ENCODE peak calls at places on chromosomes 11 and 22, in five cellular contexts. One of them, this sample, is unnamed.

GRCh38 chr22:48475661-48476345 is 1351.9 kb downstream of the BRD1 start:
- DNase-seq in GM20000: no peak
- DNase-seq in pancreas: peak; percentile 42
- DNase-seq in Calu3: no peak
- DNase-seq in PC-3: no peak
- DNase-seq in this sample: no peak

GRCh38 chr11:76329084-76329648 is 51.8 kb downstream of the THAP12 start:
- DNase-seq in GM20000: no peak
- DNase-seq in Calu3: no peak
- DNase-seq in pancreas: no peak
- DNase-seq in PC-3: no peak
- DNase-seq in this sample: no peak

GRCh38 chr11:27296406-27296994 is 66.5 kb downstream of the CCDC34 start:
- DNase-seq in pancreas: no peak
- DNase-seq in Calu3: peak; percentile 12
- DNase-seq in GM20000: peak; percentile 39
- DNase-seq in PC-3: peak; percentile 74
- DNase-seq in this sample: no peak

GRCh38 chr11:61854966-61855714 is 27.0 kb downstream of the FADS2 start:
- DNase-seq in pancreas: no peak
- DNase-seq in PC-3: no peak
- DNase-seq in GM20000: no peak
- DNase-seq in Calu3: no peak
- DNase-seq in this sample: no peak

GRCh38 chr22:17230239-17230638 is 11.0 kb upstream of the ADA2 start:
- DNase-seq in GM20000: no peak
- DNase-seq in PC-3: no peak
- DNase-seq in Calu3: no peak
- DNase-seq in pancreas: no peak
- DNase-seq in this sample: no peak

GRCh38 chr11:14454861-14455632 is 44.6 kb downstream of the COPB1 start:
- DNase-seq in pancreas: no peak
- DNase-seq in PC-3: peak; percentile 55
- DNase-seq in Calu3: no peak
- DNase-seq in GM20000: peak; percentile 19
- DNase-seq in this sample: no peak

GRCh38 chr11:130383363-130384168 is 44.8 kb downstream of the ADAMTS8 start:
- DNase-seq in Calu3: peak; percentile 14
- DNase-seq in pancreas: no peak
- DNase-seq in GM20000: no peak
- DNase-seq in PC-3: peak; percentile 98
- DNase-seq in this sample: no peak

GRCh38 chr11:92838655-92839334 is 130.7 kb upstream of the MTNR1B start:
- DNase-seq in Calu3: no peak
- DNase-seq in pancreas: no peak
- DNase-seq in PC-3: no peak
- DNase-seq in GM20000: no peak
- DNase-seq in this sample: no peak

GRCh38 chr11:45075519-45075918 is 70.9 kb upstream of the PRDM11 start:
- DNase-seq in PC-3: no peak
- DNase-seq in Calu3: no peak
- DNase-seq in pancreas: no peak
- DNase-seq in GM20000: no peak
- DNase-seq in this sample: no peak

DNA sequence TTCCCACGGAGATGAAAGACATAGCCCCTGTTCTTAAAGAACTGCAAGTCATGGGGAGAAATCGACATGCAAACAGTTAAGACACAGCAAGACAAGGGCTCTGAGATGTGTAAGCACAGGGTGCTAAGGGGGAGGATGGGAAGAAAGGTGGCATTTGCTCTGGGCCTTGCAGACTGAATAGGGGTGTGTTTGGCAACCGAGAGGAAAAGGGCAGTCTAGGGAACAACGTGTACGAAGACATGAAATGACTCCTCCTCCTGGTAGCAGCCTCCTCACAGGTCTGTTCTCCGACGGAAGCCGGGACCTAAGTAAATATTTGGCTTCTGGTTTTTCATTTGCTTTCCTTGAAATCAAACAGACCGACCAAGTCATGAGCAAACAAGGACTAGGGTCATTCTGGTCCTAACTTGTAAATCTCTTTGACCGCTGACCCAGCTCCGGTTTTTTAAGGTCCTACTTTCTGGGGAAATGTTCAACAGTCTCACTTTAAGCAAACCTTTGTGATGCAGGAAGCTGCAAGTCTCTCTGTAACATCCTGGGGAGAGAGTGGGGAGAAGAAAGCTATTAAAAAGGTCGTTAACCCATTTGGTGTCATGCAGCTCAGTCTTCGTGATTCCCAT is 19.7 kb downstream of the NNMT start:
- DNase-seq in Calu3: no peak
- DNase-seq in GM20000: no peak
- DNase-seq in PC-3: peak; percentile 94
- DNase-seq in pancreas: no peak
- DNase-seq in this sample: no peak
- TF ChIP-seq CTCF in Calu3: no peak
- TF ChIP-seq CTCF in GM20000: no peak
- TF ChIP-seq CTCF in PC-3: peak; percentile 9
- TF ChIP-seq CTCF in pancreas: no peak
- TF ChIP-seq CTCF in this sample: no peak

GRCh38 chr11:122711831-122712378 is 56.4 kb downstream of the UBASH3B start:
- DNase-seq in Calu3: no peak
- DNase-seq in pancreas: no peak
- DNase-seq in GM20000: no peak
- DNase-seq in PC-3: peak; percentile 78
- DNase-seq in this sample: no peak
- TF ChIP-seq CTCF in Calu3: no peak
- TF ChIP-seq CTCF in pancreas: no peak
- TF ChIP-seq CTCF in GM20000: no peak
- TF ChIP-seq CTCF in PC-3: peak; percentile 32
- TF ChIP-seq CTCF in this sample: no peak

DNA sequence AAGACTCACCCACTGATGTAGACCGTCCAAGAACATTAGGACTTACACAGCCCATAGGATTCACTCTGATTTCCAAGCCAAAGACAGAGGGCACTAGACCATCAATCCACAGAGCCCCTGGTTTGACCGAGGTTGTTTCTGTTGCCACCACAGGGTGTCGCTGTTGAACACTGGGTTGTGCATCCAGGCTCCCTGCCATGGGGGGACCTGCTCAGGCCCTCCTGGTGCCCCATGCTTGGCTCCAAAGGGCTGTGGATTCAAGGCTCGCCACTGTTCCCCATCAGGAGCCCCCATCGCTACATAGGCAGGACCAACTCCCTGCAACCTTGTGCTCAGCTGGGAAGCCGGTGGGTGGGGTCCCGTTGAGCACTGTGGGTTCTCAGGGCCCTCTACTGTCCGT is 128.0 kb upstream of the ANO1 start:
- DNase-seq in PC-3: peak; percentile 72
- DNase-seq in pancreas: peak; percentile 37
- DNase-seq in GM20000: peak; percentile 44
- DNase-seq in Calu3: peak; percentile 69
- DNase-seq in this sample: no peak
- TF ChIP-seq CTCF in PC-3: peak; percentile 98
- TF ChIP-seq CTCF in pancreas: no peak
- TF ChIP-seq CTCF in GM20000: no peak
- TF ChIP-seq CTCF in Calu3: peak; percentile 67
- TF ChIP-seq CTCF in this sample: no peak

DNA sequence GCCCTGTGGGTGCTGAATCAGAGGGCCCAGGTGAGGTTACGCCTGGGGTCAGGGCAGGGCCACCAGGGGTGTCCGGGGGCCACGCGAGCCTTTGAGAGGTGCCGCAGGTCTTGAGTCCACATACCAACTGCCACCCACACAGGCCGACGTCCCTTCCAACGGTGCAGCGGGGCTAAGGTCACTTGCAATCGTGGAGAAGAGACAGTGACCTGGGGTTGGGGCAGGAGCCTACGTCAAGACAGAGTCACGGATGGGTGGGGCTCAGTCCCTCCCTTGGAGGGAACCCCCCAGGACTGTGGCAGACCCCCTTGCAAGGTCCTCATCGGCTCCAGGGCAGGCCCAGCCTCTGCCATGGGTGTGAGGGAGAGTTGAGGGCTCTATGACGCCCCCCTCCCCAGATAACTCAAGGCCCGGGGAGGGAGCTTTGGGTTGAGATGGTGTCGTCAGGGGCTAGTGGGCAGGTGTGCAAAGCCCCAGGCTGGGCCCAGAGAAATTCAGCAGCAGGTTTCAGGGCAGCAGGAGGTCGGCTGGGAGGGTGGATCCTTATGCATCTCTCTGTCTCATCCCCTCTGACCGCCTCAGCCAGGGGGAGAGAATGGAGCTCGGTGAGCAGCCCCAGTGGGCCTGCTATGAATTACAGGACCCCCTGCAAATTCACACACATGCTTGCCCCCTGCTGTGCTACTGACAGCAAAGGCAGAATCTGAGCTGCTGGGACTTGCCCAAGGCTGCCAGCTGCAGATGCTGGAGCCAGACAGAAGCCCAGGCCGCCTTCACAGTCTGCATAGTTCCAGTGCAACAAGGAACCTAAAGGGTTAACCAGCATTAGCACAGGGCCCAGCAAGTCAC is 60.0 kb downstream of the MYEOV start:
- DNase-seq in GM20000: no peak
- DNase-seq in pancreas: peak; percentile 47
- DNase-seq in Calu3: no peak
- DNase-seq in PC-3: no peak
- DNase-seq in this sample: no peak
- TF ChIP-seq CTCF in GM20000: no peak
- TF ChIP-seq CTCF in pancreas: no peak
- TF ChIP-seq CTCF in Calu3: no peak
- TF ChIP-seq CTCF in PC-3: no peak
- TF ChIP-seq CTCF in this sample: no peak

DNA sequence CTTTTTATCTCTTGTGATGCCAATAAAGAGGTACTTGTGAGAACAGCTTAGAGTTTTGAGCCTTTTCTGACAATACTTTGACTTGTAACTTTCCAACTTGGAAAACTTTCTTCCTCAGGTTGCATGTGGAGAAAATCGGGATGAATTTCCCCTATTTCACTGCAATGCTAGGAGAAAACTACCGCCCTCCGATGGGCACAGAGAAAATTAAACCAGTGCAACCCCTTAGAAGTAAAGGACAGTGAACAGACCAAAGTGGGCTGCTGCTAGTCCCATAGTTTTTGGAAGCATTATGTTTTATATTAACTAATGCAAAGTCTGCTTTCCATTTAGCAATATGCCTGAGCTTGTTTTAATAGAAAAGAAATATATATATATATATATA is 195.5 kb upstream of the RAG2 start:
- DNase-seq in Calu3: peak; percentile 5
- DNase-seq in GM20000: no peak
- DNase-seq in PC-3: peak; percentile 17
- DNase-seq in pancreas: no peak
- DNase-seq in this sample: no peak
- TF ChIP-seq CTCF in Calu3: no peak
- TF ChIP-seq CTCF in GM20000: no peak
- TF ChIP-seq CTCF in PC-3: peak; percentile 40
- TF ChIP-seq CTCF in pancreas: no peak
- TF ChIP-seq CTCF in this sample: no peak

DNA sequence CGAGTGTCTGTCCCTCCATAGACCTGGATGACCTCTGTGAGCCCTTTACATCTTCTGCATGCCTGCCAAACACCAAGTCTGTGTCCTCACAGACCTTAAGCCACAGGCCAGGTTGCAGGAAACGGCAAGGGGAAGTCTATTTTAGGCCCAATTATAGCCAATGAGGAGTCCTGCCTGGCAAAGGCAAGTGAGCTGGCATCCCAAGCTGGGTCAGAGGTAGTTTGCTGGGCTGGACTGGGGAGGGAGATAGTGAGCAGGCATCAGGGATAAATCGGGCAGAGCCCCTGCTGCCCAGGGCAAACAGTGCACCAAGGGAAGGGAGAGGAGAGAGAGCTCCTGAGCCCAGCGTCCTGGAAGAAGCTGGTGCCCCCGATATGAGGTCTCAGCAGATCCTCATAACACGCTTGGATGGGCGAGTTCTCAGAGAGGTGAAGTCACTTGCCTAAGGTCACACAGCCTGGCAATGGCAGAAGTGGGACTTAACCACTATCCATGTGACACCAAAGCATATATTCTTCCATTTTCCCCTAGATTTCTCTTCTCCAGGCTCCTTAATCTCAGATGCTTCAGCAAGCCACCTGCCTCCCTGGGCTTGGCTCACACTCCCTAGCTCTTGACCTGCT is 3.7 kb upstream of the RELT start:
- DNase-seq in GM20000: no peak
- DNase-seq in PC-3: peak; percentile 44
- DNase-seq in pancreas: no peak
- DNase-seq in Calu3: peak; percentile 15
- DNase-seq in this sample: no peak
- TF ChIP-seq CTCF in GM20000: no peak
- TF ChIP-seq CTCF in PC-3: peak; percentile 42
- TF ChIP-seq CTCF in pancreas: no peak
- TF ChIP-seq CTCF in Calu3: no peak
- TF ChIP-seq CTCF in this sample: no peak

GRCh38 chr11:47162426-47162825 is 14.3 kb downstream of the ARFGAP2 start:
- DNase-seq in Calu3: no peak
- DNase-seq in GM20000: no peak
- DNase-seq in PC-3: no peak
- DNase-seq in pancreas: no peak
- DNase-seq in this sample: no peak

GRCh38 chr11:47160753-47161133 is 15.9 kb downstream of the ARFGAP2 start:
- DNase-seq in Calu3: no peak
- DNase-seq in PC-3: no peak
- DNase-seq in GM20000: no peak
- DNase-seq in pancreas: no peak
- DNase-seq in this sample: no peak

GRCh38 chr11:47163198-47163597 is 13.5 kb downstream of the ARFGAP2 start:
- DNase-seq in pancreas: no peak
- DNase-seq in GM20000: no peak
- DNase-seq in PC-3: no peak
- DNase-seq in Calu3: no peak
- DNase-seq in this sample: no peak

GRCh38 chr11:47161890-47162289 is 14.8 kb downstream of the ARFGAP2 start:
- DNase-seq in Calu3: no peak
- DNase-seq in GM20000: no peak
- DNase-seq in pancreas: no peak
- DNase-seq in PC-3: no peak
- DNase-seq in this sample: no peak

GRCh38 chr11:47161134-47161854 is 15.4 kb downstream of the ARFGAP2 start:
- DNase-seq in pancreas: peak; percentile 83
- DNase-seq in PC-3: peak; percentile 71
- DNase-seq in Calu3: peak; percentile 73
- DNase-seq in GM20000: peak; percentile 86
- DNase-seq in this sample: no peak
- TF ChIP-seq CTCF in pancreas: peak; percentile 68
- TF ChIP-seq CTCF in PC-3: peak; percentile 75
- TF ChIP-seq CTCF in Calu3: peak; percentile 79
- TF ChIP-seq CTCF in GM20000: peak; percentile 71
- TF ChIP-seq CTCF in this sample: no peak

DNA sequence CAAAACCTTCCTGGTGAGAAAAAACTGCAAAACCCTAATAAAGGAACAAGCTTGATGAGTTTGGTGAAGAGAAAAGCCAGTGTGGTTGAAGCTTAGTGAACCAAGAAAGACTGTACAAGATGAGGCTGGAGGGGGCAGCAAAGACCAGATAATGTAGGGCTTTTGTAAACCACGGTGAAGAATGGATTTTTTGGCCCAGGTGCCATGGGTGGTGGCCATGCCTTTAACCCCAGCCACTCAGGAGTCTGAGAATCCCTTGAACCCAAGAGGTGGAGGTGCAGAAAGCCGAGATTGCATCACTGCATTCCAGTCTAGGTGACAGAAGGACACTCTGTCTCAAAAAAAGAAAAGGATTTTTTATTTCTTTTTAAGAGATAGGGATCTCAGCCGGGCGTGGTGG is 5.0 kb upstream of the ZDHHC5 start:
- DNase-seq in PC-3: peak; percentile 40
- DNase-seq in GM20000: no peak
- DNase-seq in Calu3: no peak
- DNase-seq in pancreas: no peak
- DNase-seq in this sample: no peak
- TF ChIP-seq CTCF in PC-3: peak; percentile 52
- TF ChIP-seq CTCF in GM20000: peak; percentile 13
- TF ChIP-seq CTCF in Calu3: no peak
- TF ChIP-seq CTCF in pancreas: no peak
- TF ChIP-seq CTCF in this sample: no peak

GRCh38 chr11:63974259-63975143 is at the start of gene COX8A:
- DNase-seq in pancreas: peak; percentile 91
- DNase-seq in GM20000: peak; percentile 97
- DNase-seq in Calu3: peak; percentile 96
- DNase-seq in PC-3: peak; percentile 100
- DNase-seq in this sample: peak; percentile 96
- TF ChIP-seq CTCF in pancreas: no peak
- TF ChIP-seq CTCF in GM20000: no peak
- TF ChIP-seq CTCF in Calu3: no peak
- TF ChIP-seq CTCF in PC-3: peak; percentile 14
- TF ChIP-seq CTCF in this sample: no peak